ENCODE peak calls at places on chromosomes 16 and 17, in ten cellular contexts. R is activated CD4-positive, alpha-beta T cell treated with anti-CD3 and anti-CD28 coated beads, Interleukin-2, amount 50 U/mL, for 1 hour; Y is EH; P is CD4-positive, alpha-beta T cell; I is NCI-H187; M is lower leg skin; W is WTC11; Q is Right ventricle myocardium superior; D is T-helper 1 cell; E is NCI-H2029 treated with DMSO at 0.1 percent for 48 hours. Z is an unnamed sample.

GRCh38 chr16:79418588-79418987 is 181.9 kb downstream of the MAF start:
- DNase-seq in Y (no peak), P (no peak), I (no peak), D (no peak), Q (no peak), E (no peak), W (no peak), M (no peak), R (no peak), Z (no peak)

GRCh38 chr17:27513849-27514248 is 57.6 kb downstream of the KSR1 start:
- DNase-seq in Q (no peak), Y (no peak), R (no peak), I (no peak), E (no peak), D (no peak), P (no peak), W (no peak), M (no peak), Z (no peak)

GRCh38 chr17:27496501-27496943 is 40.3 kb downstream of the KSR1 start:
- DNase-seq in P (no peak), D (no peak), Y (no peak), I (no peak), E (no peak), W (no peak), R (no peak), Q (no peak), M (no peak), Z (no peak)

GRCh38 chr16:81863630-81864352 is 84.7 kb downstream of the PLCG2 start:
- DNase-seq in Y (no peak), R (no peak), P (no peak), I (no peak), D (no peak), Q (no peak), E (no peak), W (peak; percentile 24), M (no peak), Z (no peak)

GRCh38 chr16:19240494-19240893 is 45.0 kb upstream of the CLEC19A start:
- DNase-seq in R (no peak), M (no peak), Y (no peak), I (no peak), W (no peak), Q (no peak), E (no peak), P (no peak), D (no peak), Z (no peak)

GRCh38 chr16:12120331-12120981 is 143.9 kb downstream of the SNX29 start:
- DNase-seq in W (no peak), R (no peak), E (no peak), Y (no peak), P (no peak), M (no peak), Q (peak; percentile 52), I (peak; percentile 45), D (no peak), Z (no peak)

GRCh38 chr16:10776280-10776679 is 32.6 kb downstream of the NUBP1 start:
- DNase-seq in M (no peak), I (no peak), E (no peak), W (no peak), Q (no peak), P (no peak), R (no peak), Y (no peak), D (no peak), Z (no peak)

GRCh38 chr16:11047939-11048500 is 103.7 kb downstream of the CLEC16A start:
- DNase-seq in D (no peak), I (no peak), Y (no peak), R (no peak), M (no peak), W (no peak), E (no peak), Q (no peak), P (no peak), Z (no peak)

GRCh38 chr17:35094902-35095301 is 24.8 kb downstream of the RAD51D start:
- DNase-seq in D (no peak), I (no peak), E (no peak), Y (peak; percentile 82), P (no peak), M (no peak), R (no peak), Q (no peak), W (no peak), Z (no peak)

GRCh38 chr17:41972571-41973411 is 6.2 kb downstream of the CNP start:
- DNase-seq in D (no peak), Q (peak; percentile 66), W (no peak), P (no peak), R (no peak), E (no peak), M (no peak), Y (no peak), I (no peak), Z (no peak)

GRCh38 chr16:19879241-19879792 is 5.3 kb downstream of the GPRC5B start:
- DNase-seq in R (no peak), P (no peak), M (peak; percentile 22), E (peak; percentile 40), I (no peak), W (peak; percentile 64), D (no peak), Y (peak; percentile 3), Q (no peak), Z (no peak)

GRCh38 chr17:57900991-57901743 is 51.3 kb upstream of the MRPS23 start:
- DNase-seq in I (peak; percentile 70), Q (no peak), P (no peak), M (peak; percentile 68), Y (no peak), R (no peak), E (peak; percentile 91), D (no peak), W (no peak), Z (no peak)

GRCh38 chr17:40218740-40219072 is 398 bp upstream of the WIPF2 start:
- DNase-seq in M (peak; percentile 46), Y (peak; percentile 74), W (peak; percentile 76), Q (peak; percentile 66), E (peak; percentile 35), R (peak; percentile 76), I (no peak), D (peak; percentile 66), P (peak; percentile 61), Z (peak; percentile 62)

GRCh38 chr17:33435716-33436301 is 142.7 kb upstream of the ASIC2 start:
- DNase-seq in M (no peak), R (no peak), W (no peak), D (no peak), Y (peak; percentile 25), E (no peak), Q (no peak), I (no peak), P (no peak), Z (no peak)

GRCh38 chr16:11841026-11841425 is 10.3 kb downstream of the RSL1D1 start:
- DNase-seq in Y (no peak), R (no peak), D (no peak), Q (no peak), M (no peak), P (no peak), E (no peak), W (no peak), I (no peak), Z (no peak)

GRCh38 chr16:66619534-66620418 is 15.3 kb downstream of the CMTM3 start:
- DNase-seq in E (no peak), R (no peak), M (no peak), I (no peak), D (no peak), P (no peak), W (no peak), Y (peak; percentile 88), Q (no peak), Z (no peak)

GRCh38 chr17:44372036-44372435 is 8.4 kb upstream of the FAM171A2 start:
- DNase-seq in R (no peak), I (no peak), M (no peak), Q (no peak), D (no peak), E (no peak), Y (no peak), P (no peak), W (no peak), Z (no peak)

GRCh38 chr16:89123831-89124100 is 30.1 kb downstream of the ACSF3 start:
- DNase-seq in R (no peak), Y (no peak), W (no peak), D (peak; percentile 2), I (no peak), Q (peak; percentile 22), E (no peak), P (no peak), M (no peak), Z (no peak)

GRCh38 chr17:60149691-60150582 is at the start of gene CA4:
- DNase-seq in D (no peak), I (no peak), W (peak; percentile 54), Q (peak; percentile 50), Y (no peak), M (no peak), P (no peak), R (no peak), E (no peak), Z (no peak)

Z was measured in T-helper 17 cell.